ENCODE peak calls at places on chromosome 4, in four cellular contexts. Q is tibial artery, G is GM13976, J is left lung. B is an unnamed sample.

GRCh38 chr4:89754531-89754930 is 82.4 kb downstream of the SNCA start:
- DNase-seq in Q (no peak), G (no peak), J (no peak), B (no peak)

GRCh38 chr4:122259849-122260248 is 107.7 kb downstream of the BLTP1 start:
- DNase-seq in Q (no peak), G (no peak), J (no peak), B (no peak)

GRCh38 chr4:119204898-119205297 is 7.6 kb upstream of the USP53 start:
- DNase-seq in Q (no peak), G (no peak), J (no peak), B (no peak)

GRCh38 chr4:124862261-124862660 is 149.7 kb upstream of the ANKRD50 start:
- DNase-seq in Q (no peak), G (no peak), J (no peak), B (no peak)

GRCh38 chr4:68326146-68326545 is 23.7 kb downstream of the YTHDC1 start:
- DNase-seq in Q (no peak), G (no peak), J (no peak), B (no peak)

GRCh38 chr4:151810476-151810875 is 49.7 kb upstream of the GATB start:
- DNase-seq in Q (no peak), G (no peak), J (no peak), B (no peak)

GRCh38 chr4:145609494-145610427 is 9.4 kb upstream of the MMAA start:
- DNase-seq in Q (no peak), G (peak; percentile 49), J (no peak), B (peak; percentile 83)

GRCh38 chr4:2186133-2186864 is 55.6 kb downstream of the HAUS3 start:
- DNase-seq in Q (no peak), G (no peak), J (no peak), B (peak; percentile 34)

GRCh38 chr4:56448301-56448700 is 12.2 kb downstream of the PAICS start:
- DNase-seq in Q (no peak), G (no peak), J (no peak), B (no peak)

GRCh38 chr4:37628977-37629609 is 57.1 kb downstream of the RELL1 start:
- DNase-seq in Q (no peak), G (no peak), J (peak; percentile 36), B (no peak)

GRCh38 chr4:166816901-166817300 is 417.4 kb downstream of the SPOCK3 start:
- DNase-seq in Q (no peak), G (no peak), J (no peak), B (no peak)

GRCh38 chr4:149718500-149718899 is 97.1 kb downstream of the IQCM start:
- DNase-seq in Q (peak; percentile 67), G (no peak), J (no peak), B (no peak)

GRCh38 chr4:165761968-165762367 is 111.1 kb upstream of the TLL1 start:
- DNase-seq in Q (no peak), G (no peak), J (no peak), B (no peak)

GRCh38 chr4:156109943-156110925 is 156.6 kb upstream of the CTSO start:
- DNase-seq in Q (no peak), G (no peak), J (no peak), B (peak; percentile 5)
- TF ChIP-seq CTCF in Q (no peak), G (no peak), J (no peak), B (peak; percentile 30)

GRCh38 chr4:137454767-137455166 is 77.5 kb downstream of the PCDH18 start:
- DNase-seq in Q (no peak), G (no peak), J (no peak), B (no peak)

GRCh38 chr4:137455647-137456321 is 76.5 kb downstream of the PCDH18 start:
- DNase-seq in Q (no peak), G (no peak), J (no peak), B (peak; percentile 9)

GRCh38 chr4:137452799-137453198 is 79.5 kb downstream of the PCDH18 start:
- DNase-seq in Q (no peak), G (no peak), J (no peak), B (peak; percentile 24)

GRCh38 chr4:137448402-137448801 is 83.9 kb downstream of the PCDH18 start:
- DNase-seq in Q (no peak), G (no peak), J (no peak), B (no peak)

DNA sequence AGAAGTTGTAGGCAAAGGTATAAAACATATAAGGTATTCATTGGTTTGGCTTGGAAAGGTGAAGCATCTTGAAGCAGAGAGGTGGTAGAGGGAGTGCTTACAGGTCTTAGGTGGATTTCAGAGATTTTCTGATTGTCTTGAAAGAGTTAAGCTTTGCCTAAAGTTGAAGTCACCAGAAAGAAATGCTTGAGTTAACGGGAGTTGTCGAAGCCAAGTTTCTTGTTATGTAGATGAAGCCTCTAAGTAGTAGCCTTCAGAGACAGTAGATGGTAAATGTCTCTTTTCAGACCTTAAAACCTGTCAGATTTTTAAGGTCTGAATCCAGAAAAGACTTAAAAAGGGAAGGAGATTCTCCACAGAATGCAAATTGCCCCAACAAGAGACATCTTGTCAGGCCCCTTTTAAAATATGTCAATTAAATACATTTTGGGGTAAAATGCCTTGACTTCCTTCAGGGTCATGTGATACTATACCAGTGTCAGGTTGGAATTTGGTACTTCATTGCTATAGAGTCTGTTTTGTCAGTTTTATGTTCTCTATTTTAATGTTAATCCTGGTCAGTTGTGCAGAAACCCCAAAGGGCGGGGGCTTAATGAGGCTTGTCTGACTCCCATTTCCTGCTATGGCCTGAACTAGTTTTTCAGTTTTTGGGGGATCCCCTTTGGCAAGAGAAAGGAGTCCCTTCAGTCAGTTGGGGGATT is 81.0 kb downstream of the PCDH18 start:
- DNase-seq in Q (no peak), G (no peak), J (no peak), B (no peak)
- TF ChIP-seq CTCF in Q (no peak), G (no peak), J (no peak), B (no peak)

GRCh38 chr4:140286503-140286902 is 86.9 kb upstream of the SCOC start:
- DNase-seq in Q (no peak), G (no peak), J (no peak), B (no peak)

GRCh38 chr4:140277576-140277975 is 95.9 kb upstream of the SCOC start:
- DNase-seq in Q (no peak), G (no peak), J (no peak), B (no peak)

GRCh38 chr4:140284449-140284848 is 89.0 kb upstream of the SCOC start:
- DNase-seq in Q (no peak), G (no peak), J (no peak), B (no peak)

DNA sequence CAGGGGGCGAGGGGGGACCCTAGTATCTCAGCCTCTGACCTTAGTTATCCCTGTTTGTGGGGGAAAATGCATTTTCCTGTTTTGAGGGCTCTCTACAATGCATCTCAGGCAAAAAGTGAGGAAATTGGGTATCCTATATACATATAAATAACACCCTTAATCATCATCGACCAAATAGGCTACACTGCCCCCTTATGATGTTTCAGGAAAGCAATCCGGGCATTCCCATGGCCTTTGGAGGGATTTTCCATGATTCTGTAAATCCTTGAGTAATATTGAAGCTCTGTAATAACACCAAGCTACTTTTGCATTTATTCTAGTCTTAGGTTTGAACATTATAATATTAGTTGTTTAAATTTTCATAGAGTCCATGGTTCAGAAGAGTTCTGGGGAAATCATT is 91.6 kb upstream of the SCOC start:
- DNase-seq in Q (no peak), G (no peak), J (no peak), B (no peak)
- TF ChIP-seq CTCF in Q (no peak), G (no peak), J (no peak), B (no peak)

DNA sequence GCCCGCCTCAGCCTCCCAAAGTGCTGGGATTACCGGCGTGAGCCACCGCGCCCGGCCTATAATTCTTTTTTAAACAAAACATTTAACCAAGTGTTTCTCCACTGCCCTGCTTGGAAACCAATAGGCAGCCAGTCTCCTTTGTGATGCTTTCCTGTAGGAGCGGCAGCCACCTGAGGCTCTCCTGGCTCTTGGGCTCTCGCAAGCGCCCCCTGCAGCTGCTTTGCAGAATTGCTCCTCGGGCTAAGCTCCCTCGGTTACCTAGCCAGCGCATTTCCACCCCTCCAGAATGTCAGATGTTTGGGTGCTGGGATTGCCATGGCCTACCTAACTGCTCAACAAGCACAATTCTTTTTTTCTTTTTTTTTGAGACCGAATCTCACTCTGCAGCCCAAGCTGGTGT is 7.7 kb downstream of the S100P start:
- DNase-seq in Q (no peak), G (peak; percentile 25), J (no peak), B (no peak)
- TF ChIP-seq CTCF in Q (no peak), G (peak; percentile 26), J (no peak), B (no peak)

GRCh38 chr4:142519342-142519741 is 326.8 kb downstream of the INPP4B start:
- DNase-seq in Q (no peak), G (no peak), J (no peak), B (no peak)
- TF ChIP-seq CTCF in Q (no peak), G (no peak), J (no peak), B (no peak)

GRCh38 chr4:1017211-1017610 is 5.8 kb downstream of the FGFRL1 start:
- DNase-seq in Q (no peak), G (no peak), J (no peak), B (no peak)
- TF ChIP-seq CTCF in Q (no peak), G (no peak), J (no peak), B (no peak)

GRCh38 chr4:137819964-137820383 is 287.7 kb upstream of the PCDH18 start:
- DNase-seq in Q (no peak), G (peak; percentile 10), J (no peak), B (peak; percentile 61)
- TF ChIP-seq CTCF in Q (no peak), G (peak; percentile 44), J (peak; percentile 37), B (peak; percentile 55)

B was measured in GM12865.